ENCODE peak calls at places on chromosomes 7 and 10, in ten cellular contexts. J, G, B, P, W, Q, X, Z, A and T are unnamed samples.

GRCh38 chr7:104123786-104124185 is 84.0 kb downstream of the ORC5 start:
- DNase-seq in B (no peak), Q (no peak), P (no peak), Z (no peak), X (no peak), J (no peak), W (no peak), A (peak; percentile 22), G (peak; percentile 48), T (no peak)

GRCh38 chr10:25902002-25902401 is 32.0 kb upstream of the MYO3A start:
- DNase-seq in W (no peak), P (no peak), Q (no peak), Z (no peak), X (no peak), G (no peak), B (no peak), A (no peak), J (no peak), T (no peak)

GRCh38 chr7:64686493-64687184 is 20.7 kb downstream of the ZNF107 start:
- DNase-seq in J (no peak), P (no peak), Z (no peak), B (no peak), W (peak; percentile 90), G (peak; percentile 90), A (no peak), Q (no peak), X (peak; percentile 66), T (no peak)

GRCh38 chr10:72002354-72003295 is 38.4 kb downstream of the CHST3 start:
- DNase-seq in W (no peak), J (no peak), P (no peak), G (no peak), A (no peak), Q (no peak), X (no peak), Z (no peak), B (no peak), T (no peak)

GRCh38 chr7:44281811-44282600 is 43.4 kb downstream of the CAMK2B start:
- DNase-seq in J (no peak), Z (no peak), W (no peak), A (no peak), X (no peak), P (peak; percentile 11), G (no peak), B (no peak), Q (peak; percentile 35), T (peak; percentile 81)

GRCh38 chr7:100946111-100946510 is 3.2 kb upstream of the MUC3A start:
- DNase-seq in P (no peak), B (no peak), G (no peak), J (no peak), Q (no peak), W (no peak), X (no peak), Z (no peak), A (no peak), T (no peak)

GRCh38 chr10:76558996-76559888 is 1078.4 kb downstream of the KCNMA1 start:
- DNase-seq in B (no peak), X (no peak), Z (no peak), A (peak; percentile 51), W (no peak), J (no peak), Q (no peak), P (no peak), G (no peak), T (no peak)

GRCh38 chr10:133177380-133178157 is 17.6 kb downstream of the KNDC1 start:
- DNase-seq in B (no peak), Q (no peak), A (no peak), P (no peak), W (no peak), X (no peak), Z (no peak), J (no peak), G (no peak), T (no peak)

GRCh38 chr7:2873686-2874551 is 29.8 kb upstream of the GNA12 start:
- DNase-seq in J (no peak), Z (no peak), Q (no peak), P (no peak), W (no peak), G (peak; percentile 99), A (peak; percentile 95), B (peak; percentile 51), X (no peak), T (no peak)

GRCh38 chr10:129332476-129332875 is 134.6 kb upstream of the MGMT start:
- DNase-seq in B (no peak), J (no peak), G (no peak), W (no peak), Z (peak; percentile 55), X (no peak), P (no peak), Q (no peak), A (peak; percentile 30), T (no peak)

GRCh38 chr10:50271564-50272250 is 20.4 kb upstream of the ASAH2 start:
- DNase-seq in G (no peak), A (no peak), Q (no peak), W (no peak), J (no peak), Z (no peak), X (no peak), B (no peak), P (no peak), T (no peak)

GRCh38 chr7:1893025-1893424 is 222.9 kb downstream of the ELFN1 start:
- DNase-seq in P (no peak), A (no peak), W (no peak), X (no peak), Z (no peak), J (no peak), Q (no peak), B (no peak), G (no peak), T (no peak)

GRCh38 chr10:3790858-3791257 is 5.8 kb upstream of the KLF6 start:
- DNase-seq in J (no peak), B (no peak), W (no peak), X (no peak), A (no peak), G (no peak), Q (no peak), Z (no peak), P (no peak), T (no peak)

GRCh38 chr10:18738835-18739234 is 79.6 kb downstream of the ARL5B start:
- DNase-seq in X (no peak), J (no peak), Q (no peak), A (no peak), Z (no peak), W (peak; percentile 15), G (no peak), B (no peak), P (no peak), T (no peak)

GRCh38 chr10:44788820-44789167 is 122.3 kb upstream of the TMEM72 start:
- DNase-seq in W (no peak), J (no peak), Z (no peak), X (no peak), P (no peak), G (no peak), Q (no peak), A (no peak), B (no peak), T (no peak)

GRCh38 chr10:24944512-24945255 is 7.7 kb downstream of the PRTFDC1 start:
- DNase-seq in Z (no peak), W (peak; percentile 1), A (peak; percentile 72), P (no peak), G (peak; percentile 86), B (peak; percentile 57), Q (peak; percentile 66), X (no peak), J (no peak), T (no peak)

DNA sequence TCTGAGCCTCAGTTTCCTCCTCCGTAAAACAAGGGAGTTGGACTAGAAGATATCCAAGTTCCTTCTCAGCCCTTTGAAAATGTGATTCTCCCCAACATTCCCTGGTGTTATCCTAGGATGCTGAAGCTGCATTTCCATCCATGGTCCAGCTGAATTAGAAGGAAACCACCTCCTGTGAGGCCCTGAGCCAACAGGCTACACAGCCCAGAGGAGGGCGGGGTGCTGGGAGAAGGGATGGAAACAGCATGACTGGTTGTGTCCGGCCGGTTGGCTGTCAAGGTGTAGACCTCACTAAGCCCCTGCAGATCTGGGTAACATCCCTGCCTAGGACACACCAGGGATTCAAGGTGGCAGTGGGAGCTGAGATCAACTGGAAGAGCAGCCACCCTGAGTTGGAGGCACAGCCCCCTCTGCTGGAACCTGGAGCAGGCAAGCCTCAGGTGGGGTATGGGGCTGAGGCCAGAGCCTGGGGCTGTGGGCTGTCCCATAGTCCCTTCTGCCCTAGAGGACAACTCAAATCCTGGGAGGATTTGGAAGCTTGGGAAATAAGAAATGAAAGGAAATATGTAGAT is 72.0 kb downstream of the PAX2 start:
- DNase-seq in Z (peak; percentile 44), J (no peak), A (no peak), X (no peak), B (no peak), P (no peak), G (no peak), Q (no peak), W (no peak), T (no peak)
- TF ChIP-seq CTCF in Z (no peak), J (no peak), A (no peak), X (no peak), B (no peak), P (no peak), G (no peak), Q (no peak), W (peak; percentile 25), T (no peak)

GRCh38 chr10:102669206-102670064 is 25.2 kb downstream of the TRIM8 start:
- DNase-seq in Z (no peak), X (no peak), W (no peak), A (no peak), B (peak; percentile 24), J (peak; percentile 69), Q (peak; percentile 65), P (no peak), G (peak; percentile 47), T (no peak)
- TF ChIP-seq CTCF in Z (peak; percentile 23), X (no peak), W (peak; percentile 8), A (no peak), B (peak; percentile 23), J (no peak), Q (no peak), P (no peak), G (peak; percentile 50), T (peak; percentile 38)

DNA sequence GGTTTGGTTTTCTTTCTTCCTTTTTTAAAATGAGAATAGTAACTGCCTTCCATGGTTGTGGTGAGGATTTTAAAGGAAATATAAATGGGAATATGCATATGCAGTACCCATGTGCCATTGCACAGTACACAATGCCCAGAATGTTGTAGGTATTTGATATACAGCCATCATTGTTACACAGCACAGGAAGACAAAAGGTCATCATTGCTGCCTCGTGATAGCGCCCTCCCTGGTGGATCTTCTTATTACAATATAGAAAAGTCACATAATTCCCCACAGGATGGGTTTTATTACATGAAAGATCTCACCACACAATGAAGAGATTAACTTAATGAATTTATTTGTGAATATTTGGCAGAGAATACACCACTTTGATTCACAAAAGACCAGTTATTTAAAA is 76.5 kb downstream of the PPP1R17 start:
- DNase-seq in A (no peak), Z (no peak), Q (no peak), W (no peak), G (no peak), B (no peak), J (no peak), X (no peak), P (no peak), T (no peak)
- TF ChIP-seq CTCF in A (peak; percentile 17), Z (peak; percentile 64), Q (no peak), W (no peak), G (peak; percentile 30), B (peak; percentile 53), J (no peak), X (no peak), P (no peak), T (peak; percentile 34)

DNA sequence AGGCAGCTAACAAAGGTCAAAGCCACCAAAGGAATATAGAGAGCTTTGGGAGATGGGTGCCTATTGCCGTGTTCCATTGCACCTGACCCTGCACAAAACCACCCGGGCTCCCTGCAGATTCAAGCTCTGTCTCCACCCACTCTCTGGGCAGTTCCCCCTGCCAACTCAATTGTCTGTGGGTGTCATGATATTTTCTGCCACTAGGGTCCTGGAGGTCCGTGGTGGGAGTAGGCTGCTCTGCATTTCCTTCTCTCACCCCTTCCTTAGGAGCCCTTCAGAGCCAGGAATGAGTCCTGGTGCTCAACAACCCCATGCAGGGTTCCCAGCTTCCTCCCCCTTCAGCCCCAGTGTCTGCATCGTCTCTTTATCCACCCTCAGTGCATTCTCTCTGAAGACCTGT is 34.1 kb downstream of the PNLIPRP2 start:
- DNase-seq in P (no peak), Q (no peak), X (no peak), A (no peak), Z (peak; percentile 47), G (no peak), J (no peak), W (no peak), B (no peak), T (no peak)
- TF ChIP-seq CTCF in P (no peak), Q (no peak), X (no peak), A (peak; percentile 28), Z (peak; percentile 69), G (peak; percentile 26), J (no peak), W (no peak), B (no peak), T (peak; percentile 17)